ENCODE peak calls at places on chromosome 10, in five cellular contexts. B is activated gamma-delta T cell treated with Interleukin-2 at 50 U/mL for 16 hours; E is sigmoid colon; R is spleen; N is activated CD4-positive, CD25-positive, alpha-beta regulatory T cell. J is an unnamed sample.

GRCh38 chr10:102557569-102557968 is 53.8 kb downstream of the SUFU start:
- DNase-seq in B (no peak), E (no peak), R (no peak), N (no peak), J (no peak)

GRCh38 chr10:90884414-90884813 is 12.6 kb downstream of the RPP30 start:
- DNase-seq in B (no peak), E (no peak), R (no peak), N (no peak), J (no peak)

GRCh38 chr10:77456414-77456813 is 181.2 kb downstream of the KCNMA1 start:
- DNase-seq in B (no peak), E (no peak), R (no peak), N (no peak), J (no peak)

GRCh38 chr10:73641272-73642060 is at the start of gene MYOZ1:
- DNase-seq in B (no peak), E (no peak), R (no peak), N (no peak), J (no peak)

GRCh38 chr10:86242761-86243160 is 123.8 kb downstream of the GRID1 start:
- DNase-seq in B (no peak), E (no peak), R (no peak), N (no peak), J (no peak)

GRCh38 chr10:23325132-23325531 is 19.5 kb downstream of the C10orf67 start:
- DNase-seq in B (no peak), E (no peak), R (no peak), N (no peak), J (no peak)

GRCh38 chr10:70887804-70888800 is at the start of gene PCBD1:
- DNase-seq in B (peak; percentile 72), E (peak; percentile 91), R (peak; percentile 94), N (peak; percentile 40), J (peak; percentile 80)

GRCh38 chr10:35523670-35524225 is 81.4 kb upstream of the GJD4 start:
- DNase-seq in B (no peak), E (no peak), R (no peak), N (no peak), J (no peak)